ENCODE peak calls at places on chromosomes 5 and 9, in nine cellular contexts. B is NCI-H1417; H is activated CD4-positive, CD25-positive, alpha-beta regulatory T cell; C is C1 segment of cervical spinal cord; D is Calu3; J is CD8-positive, alpha-beta memory T cell; V is cardiac fibroblast; F is endothelial cell; Y is activated T-cell treated with anti-CD3 and anti-CD28 coated beads, Interleukin-2, amount 50 U/mL, for 72 hours. R is an unnamed sample.

GRCh38 chr9:114233806-114234205 is 78.5 kb downstream of the COL27A1 start:
- DNase-seq in J (no peak), V (no peak), Y (no peak), F (no peak), B (no peak), D (no peak), H (no peak), C (no peak), R (no peak)

GRCh38 chr9:124360277-124360676 is 55.0 kb downstream of the PSMB7 start:
- DNase-seq in F (no peak), H (no peak), V (no peak), B (no peak), D (no peak), C (no peak), Y (no peak), J (no peak), R (no peak)

GRCh38 chr5:4862500-4862899 is 277.6 kb upstream of the ADAMTS16 start:
- DNase-seq in Y (no peak), F (no peak), J (no peak), B (peak; percentile 5), C (no peak), H (no peak), V (peak; percentile 58), D (no peak), R (peak; percentile 13)

GRCh38 chr5:59506285-59506877 is 387.1 kb downstream of the PDE4D start:
- DNase-seq in V (peak; percentile 67), C (no peak), F (no peak), D (no peak), J (no peak), B (no peak), Y (no peak), H (no peak), R (peak; percentile 54)

GRCh38 chr9:34428325-34428958 is 29.9 kb downstream of the FAM219A start:
- DNase-seq in B (no peak), D (no peak), Y (no peak), C (no peak), H (no peak), F (no peak), V (no peak), J (no peak), R (peak; percentile 68)

GRCh38 chr9:91243029-91243428 is 118.7 kb downstream of the AUH start:
- DNase-seq in Y (no peak), J (no peak), V (no peak), F (no peak), H (no peak), D (no peak), C (no peak), B (peak; percentile 33), R (no peak)

GRCh38 chr5:135249658-135250057 is 149.4 kb downstream of the MACROH2A1 start:
- DNase-seq in V (no peak), D (no peak), Y (no peak), B (no peak), J (no peak), F (no peak), C (no peak), H (no peak), R (no peak)

GRCh38 chr9:131464354-131465000 is 38.2 kb upstream of the POMT1 start:
- DNase-seq in V (peak; percentile 17), Y (no peak), D (no peak), C (no peak), J (no peak), H (no peak), B (no peak), F (no peak), R (no peak)

GRCh38 chr9:2177121-2177520 is 162.0 kb downstream of the SMARCA2 start:
- DNase-seq in V (no peak), H (no peak), Y (no peak), B (no peak), D (no peak), J (no peak), F (no peak), C (no peak), R (no peak)

GRCh38 chr9:71744754-71745521 is 23.4 kb downstream of the CEMIP2 start:
- DNase-seq in D (no peak), Y (no peak), F (no peak), C (no peak), H (no peak), J (no peak), V (no peak), B (no peak), R (no peak)

R was measured in NCI-H1092 treated with DMSO at 0.1 percent for 48 hours.